ENCODE peak calls at places on chromosomes 16 and 17, in five cellular contexts. Z is transverse colon, W is T-helper 9 cell, U is anterior cingulate cortex, D is H7. X is an unnamed sample.

GRCh38 chr16:67537636-67538591 is 9.3 kb downstream of the RIPOR1 start:
- DNase-seq in Z (peak), W (peak), U (no peak), D (peak), X (no peak)

GRCh38 chr17:62895650-62896301 is 70.3 kb upstream of the TANC2 start:
- DNase-seq in Z (no peak), W (no peak), U (no peak), D (no peak), X (no peak)

GRCh38 chr16:83980794-83981193 is 12.8 kb downstream of the NECAB2 start:
- DNase-seq in Z (no peak), W (no peak), U (no peak), D (no peak), X (no peak)

GRCh38 chr16:64276646-64277045 is 845.2 kb downstream of the CDH11 start:
- DNase-seq in Z (no peak), W (no peak), U (no peak), D (no peak), X (no peak)

GRCh38 chr17:82212331-82213250 is at the start of gene CCDC57:
- DNase-seq in Z (peak), W (no peak), U (no peak), D (peak), X (no peak)

GRCh38 chr16:726438-727290 is at the start of the genes CCDC78 and HAGHL:
- DNase-seq in Z (peak), W (peak), U (no peak), D (peak), X (peak)

GRCh38 chr16:52861614-52862022 is 191.1 kb downstream of the CHD9NB start:
- DNase-seq in Z (peak), W (no peak), U (no peak), D (peak), X (peak)

GRCh38 chr17:17770371-17771059 is 66.3 kb downstream of the SREBF1 start:
- DNase-seq in Z (no peak), W (no peak), U (no peak), D (no peak), X (no peak)

GRCh38 chr16:71576971-71577370 is at the start of gene TAT:
- DNase-seq in Z (no peak), W (no peak), U (no peak), D (peak), X (no peak)

GRCh38 chr17:19248923-19249574 is 11.9 kb downstream of the EPN2 start:
- DNase-seq in Z (peak), W (no peak), U (no peak), D (no peak), X (no peak)

GRCh38 chr17:58189436-58190146 is 2.9 kb upstream of the EPX start:
- DNase-seq in Z (no peak), W (no peak), U (no peak), D (no peak), X (no peak)

GRCh38 chr16:77618011-77618410 is 104.3 kb upstream of the NUDT7 start:
- DNase-seq in Z (no peak), W (no peak), U (no peak), D (no peak), X (no peak)

GRCh38 chr17:57281887-57282653 is 25.7 kb downstream of the MSI2 start:
- DNase-seq in Z (no peak), W (no peak), U (no peak), D (no peak), X (no peak)

GRCh38 chr16:3097266-3097665 is 1.8 kb downstream of the ZSCAN10 start:
- DNase-seq in Z (no peak), W (no peak), U (no peak), D (peak), X (no peak)

GRCh38 chr17:78107457-78107856 is 21.1 kb downstream of the TMC6 start:
- DNase-seq in Z (no peak), W (no peak), U (no peak), D (peak), X (no peak)

GRCh38 chr16:15807603-15808009 is 49.2 kb downstream of the MYH11 start:
- DNase-seq in Z (peak), W (no peak), U (no peak), D (peak), X (no peak)

GRCh38 chr17:29546834-29547233 is 20.0 kb downstream of the ABHD15 start:
- DNase-seq in Z (no peak), W (no peak), U (no peak), D (no peak), X (no peak)

GRCh38 chr16:4687946-4688673 is 5.3 kb upstream of the NUDT16L1 start:
- DNase-seq in Z (no peak), W (no peak), U (no peak), D (no peak), X (no peak)

GRCh38 chr17:8126306-8127066 is 2.6 kb upstream of the HES7 start:
- DNase-seq in Z (peak), W (no peak), U (no peak), D (peak), X (no peak)

GRCh38 chr17:39150795-39151679 is at the start of gene PLXDC1:
- DNase-seq in Z (no peak), W (no peak), U (no peak), D (peak), X (no peak)

GRCh38 chr16:66717112-66717675 is 20.7 kb upstream of the CMTM4 start:
- DNase-seq in Z (peak), W (no peak), U (no peak), D (peak), X (no peak)

GRCh38 chr17:63822537-63822936 is 4.7 kb upstream of the PSMC5 start:
- DNase-seq in Z (no peak), W (no peak), U (no peak), D (no peak), X (no peak)

GRCh38 chr17:36850794-36851193 is 86.5 kb upstream of the LHX1 start:
- DNase-seq in Z (no peak), W (no peak), U (no peak), D (no peak), X (no peak)

GRCh38 chr17:494601-495195 is 142.1 kb upstream of the RPH3AL start:
- DNase-seq in Z (no peak), W (no peak), U (no peak), D (no peak), X (no peak)

GRCh38 chr16:31141489-31142108 is 6.1 kb upstream of the PRSS8 start:
- DNase-seq in Z (no peak), W (no peak), U (no peak), D (peak), X (no peak)

X was measured in NT2/D1.